ENCODE peak calls at places on chromosomes 13 and 19, in four cellular contexts. One of them, this sample, is unnamed.

GRCh38 chr13:110798595-110798994 is 85.1 kb downstream of the ING1 start:
- DNase-seq in IMR-90: no peak
- DNase-seq in K562: no peak
- DNase-seq in HepG2: peak
- DNase-seq in this sample: no peak

GRCh38 chr19:677201-677600 is 1.0 kb downstream of the FSTL3 start:
- DNase-seq in IMR-90: peak
- DNase-seq in K562: no peak
- DNase-seq in HepG2: peak
- DNase-seq in this sample: peak

GRCh38 chr19:2722541-2723344 is 1.6 kb upstream of the DIRAS1 start:
- DNase-seq in IMR-90: peak
- DNase-seq in K562: peak
- DNase-seq in HepG2: no peak
- DNase-seq in this sample: peak

GRCh38 chr13:25882732-25883357 is 169.0 kb downstream of the SHISA2 start:
- DNase-seq in IMR-90: no peak
- DNase-seq in K562: no peak
- DNase-seq in HepG2: no peak
- DNase-seq in this sample: no peak

GRCh38 chr13:34107814-34108213 is 289.9 kb downstream of the RFC3 start:
- DNase-seq in IMR-90: no peak
- DNase-seq in K562: no peak
- DNase-seq in HepG2: no peak
- DNase-seq in this sample: no peak

GRCh38 chr13:88857256-88857655 is 1186.1 kb downstream of the SLITRK5 start:
- DNase-seq in IMR-90: no peak
- DNase-seq in K562: no peak
- DNase-seq in HepG2: no peak
- DNase-seq in this sample: no peak

GRCh38 chr13:75881109-75881775 is 245.1 kb downstream of the LMO7 start:
- DNase-seq in IMR-90: peak
- DNase-seq in K562: no peak
- DNase-seq in HepG2: no peak
- DNase-seq in this sample: no peak

GRCh38 chr19:43371909-43372308 is 18.4 kb downstream of the CD177 start:
- DNase-seq in IMR-90: no peak
- DNase-seq in K562: no peak
- DNase-seq in HepG2: no peak
- DNase-seq in this sample: no peak

GRCh38 chr13:40550130-40550529 is 116.3 kb downstream of the FOXO1 start:
- DNase-seq in IMR-90: no peak
- DNase-seq in K562: no peak
- DNase-seq in HepG2: peak
- DNase-seq in this sample: no peak

GRCh38 chr19:22617614-22618325 is 16.4 kb upstream of the ZNF492 start:
- DNase-seq in IMR-90: no peak
- DNase-seq in K562: no peak
- DNase-seq in HepG2: no peak
- DNase-seq in this sample: no peak

GRCh38 chr19:883661-884211 is 9.3 kb downstream of the MED16 start:
- DNase-seq in IMR-90: no peak
- DNase-seq in K562: no peak
- DNase-seq in HepG2: no peak
- DNase-seq in this sample: no peak

GRCh38 chr19:41223431-41224234 is 4.6 kb downstream of the AXL start:
- DNase-seq in IMR-90: peak
- DNase-seq in K562: no peak
- DNase-seq in HepG2: peak
- DNase-seq in this sample: peak

GRCh38 chr19:31066385-31066784 is 282.9 kb downstream of the TSHZ3 start:
- DNase-seq in IMR-90: peak
- DNase-seq in K562: no peak
- DNase-seq in HepG2: no peak
- DNase-seq in this sample: peak

GRCh38 chr13:113981201-113981605 is 7.3 kb upstream of the C13orf46 start:
- DNase-seq in IMR-90: no peak
- DNase-seq in K562: no peak
- DNase-seq in HepG2: no peak
- DNase-seq in this sample: peak

GRCh38 chr19:41696402-41697197 is 8.5 kb upstream of the CEACAM7 start:
- DNase-seq in IMR-90: no peak
- DNase-seq in K562: no peak
- DNase-seq in HepG2: no peak
- DNase-seq in this sample: no peak

GRCh38 chr13:51632643-51633357 is 48.5 kb downstream of the WDFY2 start:
- DNase-seq in IMR-90: no peak
- DNase-seq in K562: no peak
- DNase-seq in HepG2: peak
- DNase-seq in this sample: no peak

GRCh38 chr13:113406321-113407102 is 42.6 kb upstream of the GRTP1 start:
- DNase-seq in IMR-90: no peak
- DNase-seq in K562: no peak
- DNase-seq in HepG2: no peak
- DNase-seq in this sample: no peak

GRCh38 chr13:42994878-42995277 is 2.8 kb upstream of the EPSTI1 start:
- DNase-seq in IMR-90: no peak
- DNase-seq in K562: no peak
- DNase-seq in HepG2: no peak
- DNase-seq in this sample: no peak

GRCh38 chr13:98556968-98557591 is 19.8 kb downstream of the STK24 start:
- DNase-seq in IMR-90: peak
- DNase-seq in K562: no peak
- DNase-seq in HepG2: no peak
- DNase-seq in this sample: no peak

GRCh38 chr19:7391218-7391670 is 42.5 kb downstream of the ARHGEF18 start:
- DNase-seq in IMR-90: peak
- DNase-seq in K562: no peak
- DNase-seq in HepG2: peak
- DNase-seq in this sample: peak

GRCh38 chr13:99085139-99085845 is 107.4 kb upstream of the DOCK9 start:
- DNase-seq in IMR-90: no peak
- DNase-seq in K562: no peak
- DNase-seq in HepG2: no peak
- DNase-seq in this sample: no peak

GRCh38 chr19:50486823-50487515 is 10.3 kb upstream of the GARIN5A start:
- DNase-seq in IMR-90: peak
- DNase-seq in K562: peak
- DNase-seq in HepG2: peak
- DNase-seq in this sample: peak

GRCh38 chr13:94550030-94550738 is 45.8 kb downstream of the TGDS start:
- DNase-seq in IMR-90: peak
- DNase-seq in K562: no peak
- DNase-seq in HepG2: peak
- DNase-seq in this sample: peak

DNA sequence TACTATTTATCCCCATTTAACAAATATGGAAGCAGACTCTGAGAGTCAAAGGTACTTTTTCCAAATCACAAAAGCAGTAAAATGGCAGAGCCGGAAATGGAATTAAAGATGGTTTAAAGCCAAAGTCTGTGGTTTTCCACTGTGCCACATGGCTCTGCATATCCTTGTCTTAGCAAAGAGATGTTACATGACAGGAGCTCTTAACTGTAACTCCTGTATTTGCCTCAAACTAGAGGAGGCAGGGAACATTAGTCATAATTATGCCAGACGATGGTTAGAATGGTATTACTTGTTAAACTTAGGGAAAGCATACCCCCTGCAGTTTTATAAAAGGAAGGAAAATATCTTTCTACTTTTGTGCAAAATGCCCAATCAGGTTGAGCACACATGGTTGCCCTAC is 41.8 kb upstream of the MAB21L1 start:
- DNase-seq in IMR-90: no peak
- DNase-seq in K562: no peak
- DNase-seq in HepG2: no peak
- DNase-seq in this sample: no peak
- TF ChIP-seq MAZ in IMR-90: no peak
- TF ChIP-seq MAZ in K562: no peak
- TF ChIP-seq MAZ in HepG2: no peak
- TF ChIP-seq MAZ in this sample: no peak

GRCh38 chr19:32351807-32352630 is 6.6 kb downstream of the ZNF507 start:
- DNase-seq in IMR-90: peak
- DNase-seq in K562: no peak
- DNase-seq in HepG2: no peak
- DNase-seq in this sample: no peak
- H3K4me2 ChIP-seq in IMR-90: peak
- H3K4me2 ChIP-seq in K562: no peak
- H3K4me2 ChIP-seq in HepG2: no peak
- H3K4me2 ChIP-seq in this sample: no peak

GRCh38 chr19:47305309-47305751 is 4.3 kb upstream of the C5AR1 start:
- DNase-seq in IMR-90: peak
- DNase-seq in K562: peak
- DNase-seq in HepG2: peak
- DNase-seq in this sample: peak
- TF ChIP-seq MAZ in IMR-90: peak
- TF ChIP-seq MAZ in K562: peak
- TF ChIP-seq MAZ in HepG2: no peak
- TF ChIP-seq MAZ in this sample: peak

GRCh38 chr19:46927106-46927505 is 66.3 kb downstream of the ARHGAP35 start:
- DNase-seq in IMR-90: no peak
- DNase-seq in K562: no peak
- DNase-seq in HepG2: no peak
- DNase-seq in this sample: no peak
- H3K4me2 ChIP-seq in IMR-90: no peak
- H3K4me2 ChIP-seq in K562: no peak
- H3K4me2 ChIP-seq in HepG2: no peak
- H3K4me2 ChIP-seq in this sample: peak

DNA sequence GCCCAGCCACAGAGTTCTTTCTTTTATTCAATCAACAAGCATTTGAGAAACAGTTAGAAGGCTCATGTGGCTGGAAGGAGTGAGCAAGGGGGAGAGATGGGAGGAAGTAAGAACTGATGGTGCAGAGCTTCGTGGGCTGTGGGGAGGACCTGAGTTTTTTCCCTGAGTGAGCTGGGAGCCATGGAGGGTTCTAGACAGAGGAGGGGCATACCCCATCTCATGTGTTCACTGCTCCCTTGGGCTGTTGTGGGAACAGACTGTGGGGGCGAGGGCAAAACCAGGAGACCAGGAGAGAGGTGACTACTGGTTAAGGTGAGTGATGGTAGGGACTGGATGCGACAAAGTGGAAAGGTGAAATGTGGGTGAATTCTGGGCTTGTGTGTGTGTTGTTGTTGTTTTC is 2.4 kb upstream of the PKN1 start:
- DNase-seq in IMR-90: no peak
- DNase-seq in K562: no peak
- DNase-seq in HepG2: no peak
- DNase-seq in this sample: no peak
- TF ChIP-seq MAZ in IMR-90: no peak
- TF ChIP-seq MAZ in K562: no peak
- TF ChIP-seq MAZ in HepG2: no peak
- TF ChIP-seq MAZ in this sample: no peak

GRCh38 chr19:55461259-55461973 is at the start of gene ISOC2:
- DNase-seq in IMR-90: peak
- DNase-seq in K562: peak
- DNase-seq in HepG2: peak
- DNase-seq in this sample: peak

GRCh38 chr19:55461974-55462628 is 659 bp upstream of the ISOC2 start:
- DNase-seq in IMR-90: peak
- DNase-seq in K562: peak
- DNase-seq in HepG2: peak
- DNase-seq in this sample: peak

GRCh38 chr19:55459950-55460657 is 1.3 kb downstream of the ISOC2 start:
- DNase-seq in IMR-90: peak
- DNase-seq in K562: no peak
- DNase-seq in HepG2: peak
- DNase-seq in this sample: no peak

GRCh38 chr19:55459551-55459949 is 1.9 kb downstream of the ISOC2 start:
- DNase-seq in IMR-90: no peak
- DNase-seq in K562: no peak
- DNase-seq in HepG2: no peak
- DNase-seq in this sample: no peak

DNA sequence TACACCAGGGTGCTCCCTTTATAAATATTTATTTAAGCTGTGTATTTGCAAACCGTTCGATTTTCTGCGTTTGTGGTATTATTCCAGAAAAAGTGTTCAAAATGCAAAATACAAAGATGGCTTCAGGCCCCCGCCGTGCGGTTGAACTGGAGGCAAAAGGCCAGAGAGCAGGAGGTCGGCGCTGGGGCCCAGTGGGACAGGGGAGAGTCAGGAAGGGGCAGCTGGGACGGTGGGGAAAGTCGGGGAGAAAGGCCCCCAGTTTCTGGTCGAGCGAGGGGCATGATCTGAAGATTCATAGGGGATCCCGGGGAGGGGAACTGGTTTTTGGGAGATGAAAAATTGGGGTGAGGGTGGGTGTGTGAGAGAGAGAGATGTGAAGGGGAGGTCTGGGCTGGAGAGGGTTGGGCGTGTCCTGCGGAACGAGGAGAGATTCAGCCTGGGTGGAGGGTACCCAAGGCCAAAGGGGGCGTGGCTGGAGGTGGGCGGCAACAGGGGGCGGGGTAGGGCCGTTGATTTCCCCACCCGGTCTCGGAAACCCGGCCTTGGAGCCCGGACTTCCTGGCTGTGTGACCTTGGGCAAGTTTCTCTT is 678 bp downstream of the ISOC2 start:
- DNase-seq in IMR-90: peak
- DNase-seq in K562: peak
- DNase-seq in HepG2: peak
- DNase-seq in this sample: peak
- H3K4me2 ChIP-seq in IMR-90: peak
- H3K4me2 ChIP-seq in K562: peak
- H3K4me2 ChIP-seq in HepG2: peak
- H3K4me2 ChIP-seq in this sample: peak

GRCh38 chr19:29083863-29084262 is 129.1 kb downstream of the UQCRFS1 start:
- DNase-seq in IMR-90: no peak
- DNase-seq in K562: no peak
- DNase-seq in HepG2: no peak
- DNase-seq in this sample: no peak
- TF ChIP-seq MAZ in IMR-90: no peak
- TF ChIP-seq MAZ in K562: no peak
- TF ChIP-seq MAZ in HepG2: no peak
- TF ChIP-seq MAZ in this sample: no peak

DNA sequence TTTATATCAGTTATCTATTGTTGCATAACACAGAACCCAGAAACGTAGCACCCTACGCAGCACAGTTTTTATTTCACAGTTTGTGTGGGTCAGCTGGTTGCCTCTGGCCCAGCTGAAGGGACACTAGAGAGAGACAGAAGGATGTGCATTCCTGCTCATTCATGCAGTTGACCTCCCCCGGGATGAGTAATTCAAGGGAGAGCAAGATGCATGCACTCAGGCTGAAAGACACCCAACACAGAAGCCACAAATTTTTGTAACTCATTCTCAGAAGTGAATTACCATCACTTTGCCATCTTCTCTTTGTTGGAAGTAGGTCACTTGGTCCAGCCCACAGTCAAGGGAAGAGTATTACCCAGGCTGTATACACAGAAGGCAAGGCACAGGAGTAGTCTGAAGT is 89.5 kb downstream of the EFNB2 start:
- DNase-seq in IMR-90: peak
- DNase-seq in K562: no peak
- DNase-seq in HepG2: no peak
- DNase-seq in this sample: no peak
- H3K4me2 ChIP-seq in IMR-90: no peak
- H3K4me2 ChIP-seq in K562: no peak
- H3K4me2 ChIP-seq in HepG2: no peak
- H3K4me2 ChIP-seq in this sample: no peak